ENCODE peak calls at places on chromosomes 16 and 17, in seven cellular contexts. J is AG04449; N is stimulated activated CD4-positive, alpha-beta T cell treated with anti-CD3 and anti-CD28 coated beads, Interleukin-15, amount 100 ng/mL, for 48 hours; Z is GDM1; M is renal cortical epithelial cell; C is adrenal gland; T is natural killer cell. W is an unnamed sample.

GRCh38 chr16:24035127-24035842 is 199.5 kb downstream of the PRKCB start:
- DNase-seq in J (no peak), N (no peak), Z (peak), M (no peak), C (no peak), T (peak), W (no peak)

GRCh38 chr16:11016993-11017392 is 72.6 kb downstream of the CLEC16A start:
- DNase-seq in J (no peak), N (peak), Z (no peak), M (peak), C (peak), T (no peak), W (no peak)

GRCh38 chr17:79024901-79025737 is 1.1 kb downstream of the C1QTNF1 start:
- DNase-seq in J (no peak), N (no peak), Z (no peak), M (no peak), C (peak), T (no peak), W (no peak)

GRCh38 chr17:70298929-70299529 is 129.7 kb downstream of the KCNJ2 start:
- DNase-seq in J (no peak), N (no peak), Z (no peak), M (no peak), C (no peak), T (no peak), W (no peak)

GRCh38 chr17:37648555-37648954 is 5.3 kb upstream of the DDX52 start:
- DNase-seq in J (peak), N (no peak), Z (no peak), M (peak), C (no peak), T (no peak), W (no peak)

GRCh38 chr17:28178800-28179199 is 136.3 kb downstream of the NLK start:
- DNase-seq in J (no peak), N (no peak), Z (no peak), M (peak), C (no peak), T (no peak), W (no peak)

GRCh38 chr16:66372078-66372897 is 5.8 kb downstream of the CDH5 start:
- DNase-seq in J (no peak), N (no peak), Z (no peak), M (no peak), C (no peak), T (no peak), W (no peak)

GRCh38 chr16:57604177-57604576 is 24.3 kb upstream of the ADGRG1 start:
- DNase-seq in J (no peak), N (no peak), Z (no peak), M (no peak), C (peak), T (peak), W (no peak)

GRCh38 chr17:65058615-65059014 is 2.1 kb upstream of the GNA13 start:
- DNase-seq in J (no peak), N (no peak), Z (no peak), M (no peak), C (peak), T (no peak), W (no peak)

GRCh38 chr17:67243284-67243683 is 1.7 kb downstream of the HELZ start:
- DNase-seq in J (no peak), N (no peak), Z (no peak), M (no peak), C (no peak), T (no peak), W (no peak)

GRCh38 chr17:60529806-60530205 is 3.8 kb upstream of the APPBP2 start:
- DNase-seq in J (no peak), N (no peak), Z (no peak), M (no peak), C (no peak), T (no peak), W (no peak)

GRCh38 chr16:57042157-57043111 is 49.9 kb upstream of the CPNE2 start:
- DNase-seq in J (no peak), N (peak), Z (no peak), M (peak), C (no peak), T (peak), W (no peak)

GRCh38 chr16:79284760-79285159 is 315.8 kb downstream of the MAF start:
- DNase-seq in J (no peak), N (no peak), Z (no peak), M (no peak), C (no peak), T (no peak), W (no peak)

GRCh38 chr16:54812229-54812628 is 118.4 kb upstream of the IRX5 start:
- DNase-seq in J (no peak), N (no peak), Z (no peak), M (no peak), C (no peak), T (no peak), W (no peak)

GRCh38 chr17:42543190-42544079 is 7.4 kb downstream of the NAGLU start:
- DNase-seq in J (no peak), N (no peak), Z (no peak), M (no peak), C (no peak), T (no peak), W (no peak)

GRCh38 chr17:1122681-1123396 is 56.9 kb downstream of the ABR start:
- DNase-seq in J (no peak), N (peak), Z (peak), M (peak), C (peak), T (peak), W (no peak)

GRCh38 chr16:64162613-64163375 is 959.1 kb downstream of the CDH11 start:
- DNase-seq in J (no peak), N (no peak), Z (no peak), M (no peak), C (no peak), T (no peak), W (no peak)

GRCh38 chr16:81647527-81647926 is 131.6 kb upstream of the PLCG2 start:
- DNase-seq in J (no peak), N (no peak), Z (no peak), M (peak), C (peak), T (no peak), W (no peak)

GRCh38 chr17:31882571-31882970 is 18.9 kb downstream of the UTP6 start:
- DNase-seq in J (no peak), N (no peak), Z (no peak), M (no peak), C (no peak), T (no peak), W (no peak)

GRCh38 chr17:4365628-4366311 is 705 bp downstream of the UBE2G1 start:
- DNase-seq in J (no peak), N (peak), Z (no peak), M (no peak), C (peak), T (no peak), W (peak)

GRCh38 chr17:1724869-1725641 is 551 bp downstream of the WDR81 start:
- DNase-seq in J (no peak), N (no peak), Z (no peak), M (no peak), C (peak), T (no peak), W (no peak)

GRCh38 chr17:27569884-27570577 is 61.0 kb upstream of the LGALS9 start:
- DNase-seq in J (no peak), N (no peak), Z (no peak), M (no peak), C (peak), T (no peak), W (no peak)

GRCh38 chr17:41680426-41681040 is 8.2 kb upstream of the EIF1 start:
- DNase-seq in J (no peak), N (no peak), Z (no peak), M (no peak), C (no peak), T (no peak), W (peak)

GRCh38 chr17:36072431-36073121 is 8.5 kb downstream of the CCL18 start:
- DNase-seq in J (no peak), N (peak), Z (no peak), M (no peak), C (peak), T (peak), W (no peak)

GRCh38 chr16:56369202-56369601 is 56.1 kb downstream of the AMFR start:
- DNase-seq in J (no peak), N (no peak), Z (no peak), M (no peak), C (no peak), T (no peak), W (no peak)

GRCh38 chr16:11263737-11264136 is 5.4 kb downstream of the TNP2 start:
- DNase-seq in J (no peak), N (peak), Z (no peak), M (no peak), C (no peak), T (no peak), W (no peak)

W was measured in NCI-H510A.